ENCODE peak calls at places on chromosomes 16 and 17, in eight cellular contexts. One of them, this sample, is unnamed.

GRCh38 chr16:29729116-29729521 is 16.7 kb downstream of the C16orf54 start:
- DNase-seq in HL-60: no peak
- DNase-seq in HT1080: peak; percentile 41
- DNase-seq in NCI-H1694 treated with DMSO at 0.1 percent for 48 hours: peak; percentile 71
- DNase-seq in NCI-H1436 treated with DMSO at 0.1 percent for 48 hours: no peak
- DNase-seq in activated T-helper 1 cell treated with anti-CD3 and anti-CD28 coated beads, Interleukin-12 subunit alpha, Interleukin-12 subunit beta, Interleukin-2, Interleukin-4 antibody, amounts not matched to agents 30 ng/mL and 10 ng/mL and 1 ng/mL, durations not matched to agents 14 hours and 24 hours and 36 hours: no peak
- DNase-seq in NCI-H1092: peak; percentile 16
- DNase-seq in naive B cell: no peak
- DNase-seq in this sample: no peak

GRCh38 chr17:81396722-81397313 is 1.6 kb downstream of the BAHCC1 start:
- DNase-seq in activated T-helper 1 cell treated with anti-CD3 and anti-CD28 coated beads, Interleukin-12 subunit alpha, Interleukin-12 subunit beta, Interleukin-2, Interleukin-4 antibody, amounts not matched to agents 30 ng/mL and 10 ng/mL and 1 ng/mL, durations not matched to agents 14 hours and 24 hours and 36 hours: no peak
- DNase-seq in HL-60: peak; percentile 56
- DNase-seq in HT1080: no peak
- DNase-seq in NCI-H1694 treated with DMSO at 0.1 percent for 48 hours: peak; percentile 46
- DNase-seq in NCI-H1436 treated with DMSO at 0.1 percent for 48 hours: no peak
- DNase-seq in NCI-H1092: peak; percentile 56
- DNase-seq in naive B cell: peak; percentile 44
- DNase-seq in this sample: peak; percentile 60

GRCh38 chr16:4316103-4316731 is 350 bp downstream of the GLIS2 start:
- DNase-seq in naive B cell: no peak
- DNase-seq in activated T-helper 1 cell treated with anti-CD3 and anti-CD28 coated beads, Interleukin-12 subunit alpha, Interleukin-12 subunit beta, Interleukin-2, Interleukin-4 antibody, amounts not matched to agents 30 ng/mL and 10 ng/mL and 1 ng/mL, durations not matched to agents 14 hours and 24 hours and 36 hours: no peak
- DNase-seq in NCI-H1436 treated with DMSO at 0.1 percent for 48 hours: no peak
- DNase-seq in HT1080: no peak
- DNase-seq in HL-60: no peak
- DNase-seq in NCI-H1092: peak; percentile 20
- DNase-seq in NCI-H1694 treated with DMSO at 0.1 percent for 48 hours: no peak
- DNase-seq in this sample: no peak

GRCh38 chr16:74035816-74036215 is 260.8 kb upstream of the PSMD7 start:
- DNase-seq in NCI-H1694 treated with DMSO at 0.1 percent for 48 hours: peak; percentile 5
- DNase-seq in HL-60: peak; percentile 31
- DNase-seq in HT1080: no peak
- DNase-seq in naive B cell: no peak
- DNase-seq in NCI-H1092: peak; percentile 2
- DNase-seq in NCI-H1436 treated with DMSO at 0.1 percent for 48 hours: no peak
- DNase-seq in activated T-helper 1 cell treated with anti-CD3 and anti-CD28 coated beads, Interleukin-12 subunit alpha, Interleukin-12 subunit beta, Interleukin-2, Interleukin-4 antibody, amounts not matched to agents 30 ng/mL and 10 ng/mL and 1 ng/mL, durations not matched to agents 14 hours and 24 hours and 36 hours: no peak
- DNase-seq in this sample: no peak

GRCh38 chr17:72901098-72901497 is 191.4 kb downstream of the SLC39A11 start:
- DNase-seq in NCI-H1092: no peak
- DNase-seq in NCI-H1694 treated with DMSO at 0.1 percent for 48 hours: no peak
- DNase-seq in HT1080: no peak
- DNase-seq in HL-60: no peak
- DNase-seq in activated T-helper 1 cell treated with anti-CD3 and anti-CD28 coated beads, Interleukin-12 subunit alpha, Interleukin-12 subunit beta, Interleukin-2, Interleukin-4 antibody, amounts not matched to agents 30 ng/mL and 10 ng/mL and 1 ng/mL, durations not matched to agents 14 hours and 24 hours and 36 hours: no peak
- DNase-seq in NCI-H1436 treated with DMSO at 0.1 percent for 48 hours: no peak
- DNase-seq in naive B cell: no peak
- DNase-seq in this sample: no peak

GRCh38 chr17:17561408-17562144 is 29.9 kb downstream of the PEMT start:
- DNase-seq in HT1080: no peak
- DNase-seq in activated T-helper 1 cell treated with anti-CD3 and anti-CD28 coated beads, Interleukin-12 subunit alpha, Interleukin-12 subunit beta, Interleukin-2, Interleukin-4 antibody, amounts not matched to agents 30 ng/mL and 10 ng/mL and 1 ng/mL, durations not matched to agents 14 hours and 24 hours and 36 hours: no peak
- DNase-seq in HL-60: no peak
- DNase-seq in naive B cell: no peak
- DNase-seq in NCI-H1436 treated with DMSO at 0.1 percent for 48 hours: no peak
- DNase-seq in NCI-H1092: no peak
- DNase-seq in NCI-H1694 treated with DMSO at 0.1 percent for 48 hours: no peak
- DNase-seq in this sample: no peak

GRCh38 chr17:77882481-77883212 is 75.9 kb upstream of the TNRC6C start:
- DNase-seq in NCI-H1694 treated with DMSO at 0.1 percent for 48 hours: peak; percentile 37
- DNase-seq in activated T-helper 1 cell treated with anti-CD3 and anti-CD28 coated beads, Interleukin-12 subunit alpha, Interleukin-12 subunit beta, Interleukin-2, Interleukin-4 antibody, amounts not matched to agents 30 ng/mL and 10 ng/mL and 1 ng/mL, durations not matched to agents 14 hours and 24 hours and 36 hours: peak; percentile 85
- DNase-seq in HL-60: peak; percentile 50
- DNase-seq in NCI-H1092: no peak
- DNase-seq in HT1080: peak; percentile 59
- DNase-seq in naive B cell: peak; percentile 89
- DNase-seq in NCI-H1436 treated with DMSO at 0.1 percent for 48 hours: no peak
- DNase-seq in this sample: peak; percentile 11

GRCh38 chr16:89014611-89015230 is 37.7 kb upstream of the CBFA2T3 start:
- DNase-seq in NCI-H1092: no peak
- DNase-seq in naive B cell: no peak
- DNase-seq in NCI-H1694 treated with DMSO at 0.1 percent for 48 hours: no peak
- DNase-seq in activated T-helper 1 cell treated with anti-CD3 and anti-CD28 coated beads, Interleukin-12 subunit alpha, Interleukin-12 subunit beta, Interleukin-2, Interleukin-4 antibody, amounts not matched to agents 30 ng/mL and 10 ng/mL and 1 ng/mL, durations not matched to agents 14 hours and 24 hours and 36 hours: no peak
- DNase-seq in HL-60: no peak
- DNase-seq in HT1080: no peak
- DNase-seq in NCI-H1436 treated with DMSO at 0.1 percent for 48 hours: no peak
- DNase-seq in this sample: no peak

GRCh38 chr17:57328109-57328882 is 72.0 kb downstream of the MSI2 start:
- DNase-seq in HT1080: no peak
- DNase-seq in HL-60: no peak
- DNase-seq in NCI-H1092: no peak
- DNase-seq in NCI-H1436 treated with DMSO at 0.1 percent for 48 hours: no peak
- DNase-seq in NCI-H1694 treated with DMSO at 0.1 percent for 48 hours: no peak
- DNase-seq in activated T-helper 1 cell treated with anti-CD3 and anti-CD28 coated beads, Interleukin-12 subunit alpha, Interleukin-12 subunit beta, Interleukin-2, Interleukin-4 antibody, amounts not matched to agents 30 ng/mL and 10 ng/mL and 1 ng/mL, durations not matched to agents 14 hours and 24 hours and 36 hours: no peak
- DNase-seq in naive B cell: no peak
- DNase-seq in this sample: no peak

GRCh38 chr16:2853531-2854073 is 4.4 kb downstream of the PRSS22 start:
- DNase-seq in naive B cell: no peak
- DNase-seq in NCI-H1092: no peak
- DNase-seq in activated T-helper 1 cell treated with anti-CD3 and anti-CD28 coated beads, Interleukin-12 subunit alpha, Interleukin-12 subunit beta, Interleukin-2, Interleukin-4 antibody, amounts not matched to agents 30 ng/mL and 10 ng/mL and 1 ng/mL, durations not matched to agents 14 hours and 24 hours and 36 hours: no peak
- DNase-seq in HL-60: no peak
- DNase-seq in NCI-H1694 treated with DMSO at 0.1 percent for 48 hours: no peak
- DNase-seq in NCI-H1436 treated with DMSO at 0.1 percent for 48 hours: no peak
- DNase-seq in HT1080: no peak
- DNase-seq in this sample: no peak

GRCh38 chr16:87161822-87162676 is 155.1 kb downstream of the C16orf95 start:
- DNase-seq in HT1080: no peak
- DNase-seq in activated T-helper 1 cell treated with anti-CD3 and anti-CD28 coated beads, Interleukin-12 subunit alpha, Interleukin-12 subunit beta, Interleukin-2, Interleukin-4 antibody, amounts not matched to agents 30 ng/mL and 10 ng/mL and 1 ng/mL, durations not matched to agents 14 hours and 24 hours and 36 hours: no peak
- DNase-seq in NCI-H1436 treated with DMSO at 0.1 percent for 48 hours: no peak
- DNase-seq in HL-60: no peak
- DNase-seq in NCI-H1694 treated with DMSO at 0.1 percent for 48 hours: no peak
- DNase-seq in naive B cell: no peak
- DNase-seq in NCI-H1092: no peak
- DNase-seq in this sample: no peak

GRCh38 chr16:88988980-88989791 is 12.2 kb upstream of the CBFA2T3 start:
- DNase-seq in NCI-H1092: peak; percentile 51
- DNase-seq in NCI-H1436 treated with DMSO at 0.1 percent for 48 hours: no peak
- DNase-seq in naive B cell: no peak
- DNase-seq in HL-60: no peak
- DNase-seq in activated T-helper 1 cell treated with anti-CD3 and anti-CD28 coated beads, Interleukin-12 subunit alpha, Interleukin-12 subunit beta, Interleukin-2, Interleukin-4 antibody, amounts not matched to agents 30 ng/mL and 10 ng/mL and 1 ng/mL, durations not matched to agents 14 hours and 24 hours and 36 hours: no peak
- DNase-seq in NCI-H1694 treated with DMSO at 0.1 percent for 48 hours: peak; percentile 97
- DNase-seq in HT1080: no peak
- DNase-seq in this sample: no peak

GRCh38 chr16:56932588-56933265 is 785 bp downstream of the HERPUD1 start:
- DNase-seq in naive B cell: no peak
- DNase-seq in NCI-H1694 treated with DMSO at 0.1 percent for 48 hours: no peak
- DNase-seq in HL-60: peak; percentile 85
- DNase-seq in NCI-H1436 treated with DMSO at 0.1 percent for 48 hours: peak; percentile 11
- DNase-seq in HT1080: peak; percentile 77
- DNase-seq in activated T-helper 1 cell treated with anti-CD3 and anti-CD28 coated beads, Interleukin-12 subunit alpha, Interleukin-12 subunit beta, Interleukin-2, Interleukin-4 antibody, amounts not matched to agents 30 ng/mL and 10 ng/mL and 1 ng/mL, durations not matched to agents 14 hours and 24 hours and 36 hours: peak; percentile 34
- DNase-seq in NCI-H1092: no peak
- DNase-seq in this sample: no peak

GRCh38 chr17:882827-883585 is 96.6 kb downstream of the NXN start:
- DNase-seq in NCI-H1092: no peak
- DNase-seq in naive B cell: no peak
- DNase-seq in NCI-H1694 treated with DMSO at 0.1 percent for 48 hours: no peak
- DNase-seq in NCI-H1436 treated with DMSO at 0.1 percent for 48 hours: no peak
- DNase-seq in HT1080: no peak
- DNase-seq in activated T-helper 1 cell treated with anti-CD3 and anti-CD28 coated beads, Interleukin-12 subunit alpha, Interleukin-12 subunit beta, Interleukin-2, Interleukin-4 antibody, amounts not matched to agents 30 ng/mL and 10 ng/mL and 1 ng/mL, durations not matched to agents 14 hours and 24 hours and 36 hours: no peak
- DNase-seq in HL-60: no peak
- DNase-seq in this sample: no peak

GRCh38 chr17:11848330-11848729 is 148.9 kb downstream of the ZNF18 start:
- DNase-seq in activated T-helper 1 cell treated with anti-CD3 and anti-CD28 coated beads, Interleukin-12 subunit alpha, Interleukin-12 subunit beta, Interleukin-2, Interleukin-4 antibody, amounts not matched to agents 30 ng/mL and 10 ng/mL and 1 ng/mL, durations not matched to agents 14 hours and 24 hours and 36 hours: no peak
- DNase-seq in NCI-H1436 treated with DMSO at 0.1 percent for 48 hours: no peak
- DNase-seq in HL-60: no peak
- DNase-seq in naive B cell: no peak
- DNase-seq in NCI-H1092: no peak
- DNase-seq in HT1080: no peak
- DNase-seq in NCI-H1694 treated with DMSO at 0.1 percent for 48 hours: no peak
- DNase-seq in this sample: no peak

GRCh38 chr17:54992797-54993639 is 24.5 kb downstream of the STXBP4 start:
- DNase-seq in HL-60: peak; percentile 30
- DNase-seq in NCI-H1694 treated with DMSO at 0.1 percent for 48 hours: peak; percentile 81
- DNase-seq in naive B cell: peak; percentile 43
- DNase-seq in NCI-H1436 treated with DMSO at 0.1 percent for 48 hours: peak; percentile 44
- DNase-seq in NCI-H1092: peak; percentile 26
- DNase-seq in activated T-helper 1 cell treated with anti-CD3 and anti-CD28 coated beads, Interleukin-12 subunit alpha, Interleukin-12 subunit beta, Interleukin-2, Interleukin-4 antibody, amounts not matched to agents 30 ng/mL and 10 ng/mL and 1 ng/mL, durations not matched to agents 14 hours and 24 hours and 36 hours: no peak
- DNase-seq in HT1080: peak; percentile 21
- DNase-seq in this sample: peak; percentile 16

GRCh38 chr16:23597003-23597756 is 1.1 kb upstream of the NDUFAB1 start:
- DNase-seq in NCI-H1436 treated with DMSO at 0.1 percent for 48 hours: no peak
- DNase-seq in activated T-helper 1 cell treated with anti-CD3 and anti-CD28 coated beads, Interleukin-12 subunit alpha, Interleukin-12 subunit beta, Interleukin-2, Interleukin-4 antibody, amounts not matched to agents 30 ng/mL and 10 ng/mL and 1 ng/mL, durations not matched to agents 14 hours and 24 hours and 36 hours: no peak
- DNase-seq in HL-60: peak; percentile 76
- DNase-seq in naive B cell: peak; percentile 11
- DNase-seq in NCI-H1092: no peak
- DNase-seq in NCI-H1694 treated with DMSO at 0.1 percent for 48 hours: peak; percentile 24
- DNase-seq in HT1080: peak; percentile 27
- DNase-seq in this sample: no peak

GRCh38 chr17:77798481-77798880 is 160.0 kb upstream of the TNRC6C start:
- DNase-seq in NCI-H1436 treated with DMSO at 0.1 percent for 48 hours: no peak
- DNase-seq in activated T-helper 1 cell treated with anti-CD3 and anti-CD28 coated beads, Interleukin-12 subunit alpha, Interleukin-12 subunit beta, Interleukin-2, Interleukin-4 antibody, amounts not matched to agents 30 ng/mL and 10 ng/mL and 1 ng/mL, durations not matched to agents 14 hours and 24 hours and 36 hours: no peak
- DNase-seq in NCI-H1694 treated with DMSO at 0.1 percent for 48 hours: no peak
- DNase-seq in HL-60: no peak
- DNase-seq in HT1080: no peak
- DNase-seq in naive B cell: no peak
- DNase-seq in NCI-H1092: no peak
- DNase-seq in this sample: no peak

GRCh38 chr16:69435977-69436729 is 11.7 kb downstream of the CYB5B start:
- DNase-seq in HL-60: peak; percentile 21
- DNase-seq in NCI-H1436 treated with DMSO at 0.1 percent for 48 hours: no peak
- DNase-seq in NCI-H1092: no peak
- DNase-seq in NCI-H1694 treated with DMSO at 0.1 percent for 48 hours: no peak
- DNase-seq in activated T-helper 1 cell treated with anti-CD3 and anti-CD28 coated beads, Interleukin-12 subunit alpha, Interleukin-12 subunit beta, Interleukin-2, Interleukin-4 antibody, amounts not matched to agents 30 ng/mL and 10 ng/mL and 1 ng/mL, durations not matched to agents 14 hours and 24 hours and 36 hours: no peak
- DNase-seq in HT1080: no peak
- DNase-seq in naive B cell: no peak
- DNase-seq in this sample: no peak

GRCh38 chr17:1469231-1469852 is 13.3 kb upstream of the CRK start:
- DNase-seq in HL-60: peak; percentile 65
- DNase-seq in NCI-H1694 treated with DMSO at 0.1 percent for 48 hours: no peak
- DNase-seq in naive B cell: no peak
- DNase-seq in HT1080: peak; percentile 50
- DNase-seq in NCI-H1436 treated with DMSO at 0.1 percent for 48 hours: no peak
- DNase-seq in NCI-H1092: no peak
- DNase-seq in activated T-helper 1 cell treated with anti-CD3 and anti-CD28 coated beads, Interleukin-12 subunit alpha, Interleukin-12 subunit beta, Interleukin-2, Interleukin-4 antibody, amounts not matched to agents 30 ng/mL and 10 ng/mL and 1 ng/mL, durations not matched to agents 14 hours and 24 hours and 36 hours: no peak
- DNase-seq in this sample: no peak

GRCh38 chr16:1311738-1312458 is 2.5 kb downstream of the UBE2I start:
- DNase-seq in activated T-helper 1 cell treated with anti-CD3 and anti-CD28 coated beads, Interleukin-12 subunit alpha, Interleukin-12 subunit beta, Interleukin-2, Interleukin-4 antibody, amounts not matched to agents 30 ng/mL and 10 ng/mL and 1 ng/mL, durations not matched to agents 14 hours and 24 hours and 36 hours: no peak
- DNase-seq in NCI-H1436 treated with DMSO at 0.1 percent for 48 hours: no peak
- DNase-seq in NCI-H1694 treated with DMSO at 0.1 percent for 48 hours: no peak
- DNase-seq in NCI-H1092: no peak
- DNase-seq in HL-60: no peak
- DNase-seq in naive B cell: no peak
- DNase-seq in HT1080: no peak
- DNase-seq in this sample: no peak

GRCh38 chr16:87728026-87728425 is 37.8 kb downstream of the KLHDC4 start:
- DNase-seq in naive B cell: no peak
- DNase-seq in NCI-H1092: no peak
- DNase-seq in HT1080: no peak
- DNase-seq in activated T-helper 1 cell treated with anti-CD3 and anti-CD28 coated beads, Interleukin-12 subunit alpha, Interleukin-12 subunit beta, Interleukin-2, Interleukin-4 antibody, amounts not matched to agents 30 ng/mL and 10 ng/mL and 1 ng/mL, durations not matched to agents 14 hours and 24 hours and 36 hours: no peak
- DNase-seq in NCI-H1694 treated with DMSO at 0.1 percent for 48 hours: no peak
- DNase-seq in NCI-H1436 treated with DMSO at 0.1 percent for 48 hours: no peak
- DNase-seq in HL-60: no peak
- DNase-seq in this sample: no peak

GRCh38 chr17:41777157-41777578 is 9.3 kb downstream of the JUP start:
- DNase-seq in activated T-helper 1 cell treated with anti-CD3 and anti-CD28 coated beads, Interleukin-12 subunit alpha, Interleukin-12 subunit beta, Interleukin-2, Interleukin-4 antibody, amounts not matched to agents 30 ng/mL and 10 ng/mL and 1 ng/mL, durations not matched to agents 14 hours and 24 hours and 36 hours: no peak
- DNase-seq in NCI-H1092: peak; percentile 67
- DNase-seq in NCI-H1436 treated with DMSO at 0.1 percent for 48 hours: no peak
- DNase-seq in naive B cell: no peak
- DNase-seq in NCI-H1694 treated with DMSO at 0.1 percent for 48 hours: no peak
- DNase-seq in HL-60: no peak
- DNase-seq in HT1080: no peak
- DNase-seq in this sample: no peak

GRCh38 chr16:88881090-88881580 is 14.7 kb upstream of the PABPN1L start:
- DNase-seq in NCI-H1694 treated with DMSO at 0.1 percent for 48 hours: no peak
- DNase-seq in naive B cell: no peak
- DNase-seq in NCI-H1092: no peak
- DNase-seq in NCI-H1436 treated with DMSO at 0.1 percent for 48 hours: no peak
- DNase-seq in HL-60: no peak
- DNase-seq in activated T-helper 1 cell treated with anti-CD3 and anti-CD28 coated beads, Interleukin-12 subunit alpha, Interleukin-12 subunit beta, Interleukin-2, Interleukin-4 antibody, amounts not matched to agents 30 ng/mL and 10 ng/mL and 1 ng/mL, durations not matched to agents 14 hours and 24 hours and 36 hours: no peak
- DNase-seq in HT1080: no peak
- DNase-seq in this sample: no peak

GRCh38 chr17:34760931-34761500 is 181.6 kb downstream of the TMEM132E start:
- DNase-seq in naive B cell: no peak
- DNase-seq in NCI-H1092: peak; percentile 31
- DNase-seq in HT1080: no peak
- DNase-seq in NCI-H1694 treated with DMSO at 0.1 percent for 48 hours: peak; percentile 93
- DNase-seq in NCI-H1436 treated with DMSO at 0.1 percent for 48 hours: no peak
- DNase-seq in activated T-helper 1 cell treated with anti-CD3 and anti-CD28 coated beads, Interleukin-12 subunit alpha, Interleukin-12 subunit beta, Interleukin-2, Interleukin-4 antibody, amounts not matched to agents 30 ng/mL and 10 ng/mL and 1 ng/mL, durations not matched to agents 14 hours and 24 hours and 36 hours: no peak
- DNase-seq in HL-60: no peak
- DNase-seq in this sample: no peak

GRCh38 chr17:68868708-68869107 is 86.5 kb downstream of the ABCA8 start:
- DNase-seq in NCI-H1092: no peak
- DNase-seq in naive B cell: no peak
- DNase-seq in HT1080: no peak
- DNase-seq in HL-60: no peak
- DNase-seq in NCI-H1694 treated with DMSO at 0.1 percent for 48 hours: peak; percentile 75
- DNase-seq in NCI-H1436 treated with DMSO at 0.1 percent for 48 hours: no peak
- DNase-seq in activated T-helper 1 cell treated with anti-CD3 and anti-CD28 coated beads, Interleukin-12 subunit alpha, Interleukin-12 subunit beta, Interleukin-2, Interleukin-4 antibody, amounts not matched to agents 30 ng/mL and 10 ng/mL and 1 ng/mL, durations not matched to agents 14 hours and 24 hours and 36 hours: no peak
- DNase-seq in this sample: no peak

GRCh38 chr16:17125671-17126070 is 345.1 kb downstream of the XYLT1 start:
- DNase-seq in activated T-helper 1 cell treated with anti-CD3 and anti-CD28 coated beads, Interleukin-12 subunit alpha, Interleukin-12 subunit beta, Interleukin-2, Interleukin-4 antibody, amounts not matched to agents 30 ng/mL and 10 ng/mL and 1 ng/mL, durations not matched to agents 14 hours and 24 hours and 36 hours: no peak
- DNase-seq in NCI-H1092: no peak
- DNase-seq in HL-60: no peak
- DNase-seq in NCI-H1436 treated with DMSO at 0.1 percent for 48 hours: no peak
- DNase-seq in HT1080: no peak
- DNase-seq in naive B cell: no peak
- DNase-seq in NCI-H1694 treated with DMSO at 0.1 percent for 48 hours: no peak
- DNase-seq in this sample: no peak

GRCh38 chr17:41919165-41919817 is 540 bp upstream of the ACLY start:
- DNase-seq in NCI-H1436 treated with DMSO at 0.1 percent for 48 hours: no peak
- DNase-seq in HL-60: no peak
- DNase-seq in HT1080: no peak
- DNase-seq in activated T-helper 1 cell treated with anti-CD3 and anti-CD28 coated beads, Interleukin-12 subunit alpha, Interleukin-12 subunit beta, Interleukin-2, Interleukin-4 antibody, amounts not matched to agents 30 ng/mL and 10 ng/mL and 1 ng/mL, durations not matched to agents 14 hours and 24 hours and 36 hours: no peak
- DNase-seq in NCI-H1694 treated with DMSO at 0.1 percent for 48 hours: peak; percentile 79
- DNase-seq in naive B cell: no peak
- DNase-seq in NCI-H1092: no peak
- DNase-seq in this sample: no peak

GRCh38 chr17:63682441-63682840 is 17.5 kb downstream of the LIMD2 start:
- DNase-seq in activated T-helper 1 cell treated with anti-CD3 and anti-CD28 coated beads, Interleukin-12 subunit alpha, Interleukin-12 subunit beta, Interleukin-2, Interleukin-4 antibody, amounts not matched to agents 30 ng/mL and 10 ng/mL and 1 ng/mL, durations not matched to agents 14 hours and 24 hours and 36 hours: no peak
- DNase-seq in naive B cell: no peak
- DNase-seq in NCI-H1694 treated with DMSO at 0.1 percent for 48 hours: no peak
- DNase-seq in NCI-H1436 treated with DMSO at 0.1 percent for 48 hours: no peak
- DNase-seq in NCI-H1092: no peak
- DNase-seq in HT1080: no peak
- DNase-seq in HL-60: peak; percentile 77
- DNase-seq in this sample: no peak

GRCh38 chr17:11618861-11619566 is 20.7 kb downstream of the DNAH9 start:
- DNase-seq in NCI-H1436 treated with DMSO at 0.1 percent for 48 hours: no peak
- DNase-seq in NCI-H1694 treated with DMSO at 0.1 percent for 48 hours: no peak
- DNase-seq in HT1080: peak; percentile 57
- DNase-seq in HL-60: no peak
- DNase-seq in naive B cell: no peak
- DNase-seq in NCI-H1092: no peak
- DNase-seq in activated T-helper 1 cell treated with anti-CD3 and anti-CD28 coated beads, Interleukin-12 subunit alpha, Interleukin-12 subunit beta, Interleukin-2, Interleukin-4 antibody, amounts not matched to agents 30 ng/mL and 10 ng/mL and 1 ng/mL, durations not matched to agents 14 hours and 24 hours and 36 hours: no peak
- DNase-seq in this sample: no peak

GRCh38 chr16:84577034-84577803 is 40.7 kb downstream of the COTL1 start:
- DNase-seq in NCI-H1694 treated with DMSO at 0.1 percent for 48 hours: no peak
- DNase-seq in HL-60: no peak
- DNase-seq in activated T-helper 1 cell treated with anti-CD3 and anti-CD28 coated beads, Interleukin-12 subunit alpha, Interleukin-12 subunit beta, Interleukin-2, Interleukin-4 antibody, amounts not matched to agents 30 ng/mL and 10 ng/mL and 1 ng/mL, durations not matched to agents 14 hours and 24 hours and 36 hours: no peak
- DNase-seq in NCI-H1436 treated with DMSO at 0.1 percent for 48 hours: no peak
- DNase-seq in HT1080: no peak
- DNase-seq in naive B cell: no peak
- DNase-seq in NCI-H1092: no peak
- DNase-seq in this sample: no peak

GRCh38 chr17:9212376-9213310 is 191.3 kb downstream of the NTN1 start:
- DNase-seq in NCI-H1694 treated with DMSO at 0.1 percent for 48 hours: peak; percentile 12
- DNase-seq in HT1080: no peak
- DNase-seq in HL-60: no peak
- DNase-seq in activated T-helper 1 cell treated with anti-CD3 and anti-CD28 coated beads, Interleukin-12 subunit alpha, Interleukin-12 subunit beta, Interleukin-2, Interleukin-4 antibody, amounts not matched to agents 30 ng/mL and 10 ng/mL and 1 ng/mL, durations not matched to agents 14 hours and 24 hours and 36 hours: no peak
- DNase-seq in NCI-H1092: no peak
- DNase-seq in naive B cell: no peak
- DNase-seq in NCI-H1436 treated with DMSO at 0.1 percent for 48 hours: no peak
- DNase-seq in this sample: no peak

GRCh38 chr17:329794-330420 is 22.7 kb downstream of the RPH3AL start:
- DNase-seq in NCI-H1092: no peak
- DNase-seq in activated T-helper 1 cell treated with anti-CD3 and anti-CD28 coated beads, Interleukin-12 subunit alpha, Interleukin-12 subunit beta, Interleukin-2, Interleukin-4 antibody, amounts not matched to agents 30 ng/mL and 10 ng/mL and 1 ng/mL, durations not matched to agents 14 hours and 24 hours and 36 hours: no peak
- DNase-seq in NCI-H1436 treated with DMSO at 0.1 percent for 48 hours: no peak
- DNase-seq in HL-60: no peak
- DNase-seq in naive B cell: no peak
- DNase-seq in NCI-H1694 treated with DMSO at 0.1 percent for 48 hours: no peak
- DNase-seq in HT1080: no peak
- DNase-seq in this sample: no peak

GRCh38 chr17:50944054-50944901 is 78.1 kb upstream of the TOB1 start:
- DNase-seq in HT1080: no peak
- DNase-seq in HL-60: peak; percentile 80
- DNase-seq in NCI-H1436 treated with DMSO at 0.1 percent for 48 hours: peak; percentile 50
- DNase-seq in NCI-H1092: peak; percentile 64
- DNase-seq in NCI-H1694 treated with DMSO at 0.1 percent for 48 hours: no peak
- DNase-seq in activated T-helper 1 cell treated with anti-CD3 and anti-CD28 coated beads, Interleukin-12 subunit alpha, Interleukin-12 subunit beta, Interleukin-2, Interleukin-4 antibody, amounts not matched to agents 30 ng/mL and 10 ng/mL and 1 ng/mL, durations not matched to agents 14 hours and 24 hours and 36 hours: peak; percentile 76
- DNase-seq in naive B cell: no peak
- DNase-seq in this sample: peak; percentile 74